ENCODE peak calls at places on chromosomes 5 and 9, in five cellular contexts. N is H1, S is mesenchymal stem cell, Q is neuronal stem cell, L is trophoblast cell. R is an unnamed sample.

GRCh38 chr9:104984121-104984520 is 56.2 kb upstream of the ABCA1 start:
- DNase-seq in N (no peak), S (no peak), Q (no peak), L (no peak), R (no peak)

GRCh38 chr9:89760123-89760522 is 155.3 kb downstream of the GADD45G start:
- DNase-seq in N (no peak), S (no peak), Q (no peak), L (no peak), R (no peak)

GRCh38 chr5:103264529-103264928 is 6.0 kb downstream of the MACIR start:
- DNase-seq in N (no peak), S (no peak), Q (no peak), L (no peak), R (no peak)

GRCh38 chr5:160894-161540 is 30.3 kb upstream of the LRRC14B start:
- DNase-seq in N (no peak), S (no peak), Q (no peak), L (no peak), R (peak; percentile 7)

GRCh38 chr9:127968717-127969383 is 11.9 kb downstream of the EEIG1 start:
- DNase-seq in N (no peak), S (peak; percentile 94), Q (no peak), L (peak; percentile 79), R (no peak)

GRCh38 chr5:17105744-17106450 is 111.5 kb upstream of the BASP1 start:
- DNase-seq in N (no peak), S (no peak), Q (no peak), L (no peak), R (no peak)

GRCh38 chr9:113614843-113615648 is 151.5 kb downstream of the RGS3 start:
- DNase-seq in N (no peak), S (peak; percentile 65), Q (no peak), L (no peak), R (peak; percentile 25)

GRCh38 chr5:38543074-38543473 is 13.4 kb downstream of the LIFR start:
- DNase-seq in N (no peak), S (no peak), Q (no peak), L (no peak), R (no peak)

GRCh38 chr5:81852277-81853004 is 101.5 kb upstream of the SSBP2 start:
- DNase-seq in N (no peak), S (peak; percentile 66), Q (peak; percentile 29), L (peak; percentile 16), R (peak; percentile 78)

GRCh38 chr5:36371366-36371765 is 69.7 kb upstream of the RANBP3L start:
- DNase-seq in N (no peak), S (no peak), Q (no peak), L (no peak), R (no peak)

GRCh38 chr5:135322744-135323143 is 76.3 kb downstream of the MACROH2A1 start:
- DNase-seq in N (no peak), S (no peak), Q (no peak), L (no peak), R (no peak)

GRCh38 chr5:34982823-34983222 is 53.5 kb downstream of the DNAJC21 start:
- DNase-seq in N (no peak), S (no peak), Q (no peak), L (no peak), R (no peak)

GRCh38 chr5:143110591-143110990 is 292.9 kb downstream of the NR3C1 start:
- DNase-seq in N (no peak), S (no peak), Q (no peak), L (no peak), R (no peak)

GRCh38 chr5:108415726-108416125 is 33.8 kb upstream of the FBXL17 start:
- DNase-seq in N (no peak), S (no peak), Q (no peak), L (no peak), R (no peak)

GRCh38 chr5:1463326-1464095 is 18.3 kb upstream of the SLC6A3 start:
- DNase-seq in N (no peak), S (no peak), Q (no peak), L (no peak), R (no peak)

GRCh38 chr9:112772551-112772950 is 22.0 kb downstream of the SNX30 start:
- DNase-seq in N (no peak), S (no peak), Q (no peak), L (peak; percentile 76), R (no peak)

GRCh38 chr9:118059520-118060278 is 355.5 kb downstream of the TLR4 start:
- DNase-seq in N (no peak), S (peak; percentile 24), Q (peak; percentile 62), L (peak; percentile 55), R (no peak)

GRCh38 chr9:123689701-123690428 is 240.1 kb downstream of the DENND1A start:
- DNase-seq in N (no peak), S (no peak), Q (no peak), L (no peak), R (no peak)

GRCh38 chr5:3187846-3188425 is 407.7 kb upstream of the IRX1 start:
- DNase-seq in N (no peak), S (no peak), Q (no peak), L (no peak), R (no peak)

GRCh38 chr5:139388198-139388821 is 1.4 kb downstream of the MZB1 start:
- DNase-seq in N (no peak), S (no peak), Q (no peak), L (no peak), R (no peak)

DNA sequence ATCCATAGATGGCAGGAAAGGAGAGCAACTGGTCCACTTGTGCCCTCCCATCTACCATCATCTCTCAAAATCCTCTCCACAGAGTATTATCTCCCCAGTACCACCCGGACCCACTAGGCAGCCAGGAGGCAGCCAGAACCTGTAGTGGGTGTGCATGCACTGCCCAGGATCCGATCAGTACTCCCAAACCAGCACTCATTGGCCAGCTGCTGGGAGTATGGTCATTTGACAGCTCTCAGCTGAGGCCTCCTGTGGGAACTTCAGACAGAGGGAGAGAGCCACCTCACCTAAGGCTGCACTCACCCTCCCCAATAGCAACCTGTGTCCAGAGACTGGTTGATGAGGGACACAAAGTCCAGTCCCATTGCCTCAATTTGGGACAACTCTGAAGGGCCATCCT is 286.0 kb downstream of the TRIM36 start:
- DNase-seq in N (no peak), S (no peak), Q (no peak), L (no peak), R (no peak)
- H2BK12ac ChIP-seq in N (no peak overlapping the region), S (no peak overlapping the region), Q (no peak overlapping the region), L (no peak overlapping the region), R (no peak overlapping the region)

GRCh38 chr5:172797800-172798199 is 26.8 kb upstream of the DUSP1 start:
- DNase-seq in N (no peak), S (no peak), Q (no peak), L (no peak), R (no peak)
- H3K18ac ChIP-seq in N (no peak overlapping the region), S (no peak overlapping the region), Q (no peak overlapping the region), L (no peak overlapping the region), R (no peak overlapping the region)

DNA sequence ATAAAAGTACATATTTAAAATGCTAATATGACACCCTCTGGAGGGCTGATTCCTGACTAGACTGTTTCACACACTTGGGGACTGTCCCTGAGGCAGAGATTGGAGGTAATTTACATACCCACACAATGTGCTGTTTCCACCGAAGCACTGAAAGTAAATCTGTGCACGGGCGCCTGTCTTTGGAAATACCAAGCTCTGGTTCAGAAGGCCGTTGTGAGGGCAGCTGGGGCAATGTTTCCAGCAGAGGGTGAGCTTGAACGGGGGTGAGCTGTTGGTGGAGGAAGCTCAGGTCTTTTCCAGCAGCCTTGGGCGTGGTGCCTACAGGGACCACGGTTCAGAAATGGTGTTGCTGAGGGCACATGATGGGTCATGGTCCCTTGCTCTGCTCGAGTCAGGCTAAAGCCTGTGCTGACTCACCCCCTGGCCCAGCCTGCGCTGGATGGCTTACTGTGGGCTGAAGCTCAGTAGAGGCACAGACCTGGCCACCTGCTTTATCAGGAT is 25.8 kb upstream of the HMCN2 start:
- DNase-seq in N (no peak), S (no peak), Q (no peak), L (peak; percentile 11), R (no peak)
- H3K27ac ChIP-seq in N (no peak overlapping the region), S (no peak overlapping the region), Q (no peak overlapping the region), L (no peak overlapping the region), R (no peak overlapping the region)

GRCh38 chr9:14413811-14414210 is 99.9 kb upstream of the NFIB start:
- DNase-seq in N (no peak), S (no peak), Q (no peak), L (no peak), R (no peak)
- H2BK12ac ChIP-seq in N (no peak overlapping the region), S (no peak overlapping the region), Q (no peak overlapping the region), L (no peak overlapping the region), R (no peak overlapping the region)

GRCh38 chr9:20623748-20624124 is 1.4 kb upstream of the MLLT3 start:
- DNase-seq in N (no peak), S (no peak), Q (peak; percentile 23), L (no peak), R (no peak)

GRCh38 chr9:20623021-20623747 is 885 bp upstream of the MLLT3 start:
- DNase-seq in N (no peak), S (peak; percentile 33), Q (peak; percentile 15), L (peak; percentile 37), R (no peak)

GRCh38 chr9:20621553-20622329 is 558 bp downstream of the MLLT3 start:
- DNase-seq in N (no peak), S (peak; percentile 82), Q (peak; percentile 72), L (peak; percentile 81), R (peak; percentile 69)

GRCh38 chr9:20620658-20621552 is 1.4 kb downstream of the MLLT3 start:
- DNase-seq in N (no peak), S (peak; percentile 70), Q (peak; percentile 27), L (peak; percentile 50), R (peak; percentile 42)

GRCh38 chr9:20622330-20623020 is at the start of gene MLLT3:
- DNase-seq in N (peak; percentile 84), S (peak; percentile 96), Q (peak; percentile 91), L (peak; percentile 96), R (peak; percentile 96)
- H3K18ac ChIP-seq in N (no peak within 1 kb of the TSS), S (peak within 1 kb of the TSS; percentile 92), Q (peak within 1 kb of the TSS; percentile 97), L (peak within 1 kb of the TSS; percentile 50), R (no peak within 1 kb of the TSS)

GRCh38 chr9:34457266-34458012 is 931 bp downstream of the FAM219A start:
- DNase-seq in N (peak; percentile 21), S (peak; percentile 87), Q (peak; percentile 27), L (peak; percentile 73), R (peak; percentile 73)
- H3K27ac ChIP-seq in N (no peak overlapping the region), S (peak overlapping the region; percentile 37), Q (no peak overlapping the region), L (peak overlapping the region; percentile 37), R (no peak overlapping the region)

GRCh38 chr5:18366234-18366633 is 732.0 kb downstream of the TAF11L14 start:
- DNase-seq in N (no peak), S (no peak), Q (no peak), L (no peak), R (no peak)
- H2BK12ac ChIP-seq in N (no peak overlapping the region), S (no peak overlapping the region), Q (no peak overlapping the region), L (no peak overlapping the region), R (no peak overlapping the region)